ENCODE peak calls at places on chromosomes 11 and 22, in ten cellular contexts. One of them, this sample, is unnamed. For H3K27me3, the result is how much of the 10 kb centered on the place peaks cover.

GRCh38 chr11:63560506-63561179 is 2.5 kb downstream of the PLAAT2 start:
- DNase-seq in GM23338: no peak
- DNase-seq in fibroblast of lung: no peak
- DNase-seq in IMR-90: no peak
- DNase-seq in H1: no peak
- DNase-seq in mesenchymal stem cell: no peak
- DNase-seq in GM23248: no peak
- DNase-seq in neural progenitor cell: no peak
- DNase-seq in H9: peak
- DNase-seq in endothelial cell of umbilical vein: no peak
- DNase-seq in this sample: no peak

GRCh38 chr11:73139476-73140198 is 2.5 kb downstream of the FCHSD2 start:
- DNase-seq in GM23248: peak
- DNase-seq in IMR-90: peak
- DNase-seq in H1: no peak
- DNase-seq in fibroblast of lung: peak
- DNase-seq in GM23338: no peak
- DNase-seq in endothelial cell of umbilical vein: peak
- DNase-seq in neural progenitor cell: no peak
- DNase-seq in mesenchymal stem cell: peak
- DNase-seq in H9: no peak
- DNase-seq in this sample: no peak

GRCh38 chr11:75733346-75734107 is 15.9 kb downstream of the MOGAT2 start:
- DNase-seq in H9: no peak
- DNase-seq in GM23248: peak
- DNase-seq in mesenchymal stem cell: no peak
- DNase-seq in neural progenitor cell: peak
- DNase-seq in endothelial cell of umbilical vein: no peak
- DNase-seq in GM23338: no peak
- DNase-seq in IMR-90: no peak
- DNase-seq in H1: no peak
- DNase-seq in fibroblast of lung: no peak
- DNase-seq in this sample: no peak

GRCh38 chr11:125271436-125272064 is 107.0 kb downstream of the PKNOX2 start:
- DNase-seq in neural progenitor cell: no peak
- DNase-seq in mesenchymal stem cell: no peak
- DNase-seq in fibroblast of lung: no peak
- DNase-seq in H1: no peak
- DNase-seq in GM23248: peak
- DNase-seq in GM23338: no peak
- DNase-seq in endothelial cell of umbilical vein: no peak
- DNase-seq in H9: no peak
- DNase-seq in IMR-90: no peak
- DNase-seq in this sample: no peak

GRCh38 chr11:7570938-7571337 is 57.1 kb downstream of the PPFIBP2 start:
- DNase-seq in mesenchymal stem cell: no peak
- DNase-seq in GM23338: peak
- DNase-seq in H1: no peak
- DNase-seq in endothelial cell of umbilical vein: no peak
- DNase-seq in neural progenitor cell: no peak
- DNase-seq in fibroblast of lung: no peak
- DNase-seq in GM23248: no peak
- DNase-seq in IMR-90: no peak
- DNase-seq in H9: peak
- DNase-seq in this sample: no peak

GRCh38 chr11:62264004-62264403 is 6.0 kb upstream of the SCGB2A2 start:
- DNase-seq in neural progenitor cell: no peak
- DNase-seq in mesenchymal stem cell: no peak
- DNase-seq in endothelial cell of umbilical vein: peak
- DNase-seq in H9: no peak
- DNase-seq in H1: no peak
- DNase-seq in fibroblast of lung: no peak
- DNase-seq in IMR-90: peak
- DNase-seq in GM23248: peak
- DNase-seq in GM23338: no peak
- DNase-seq in this sample: no peak

GRCh38 chr22:20395181-20395896 is 1.4 kb downstream of the ZNF74 start:
- DNase-seq in neural progenitor cell: no peak
- DNase-seq in H9: no peak
- DNase-seq in GM23338: no peak
- DNase-seq in endothelial cell of umbilical vein: no peak
- DNase-seq in GM23248: no peak
- DNase-seq in IMR-90: no peak
- DNase-seq in H1: no peak
- DNase-seq in fibroblast of lung: no peak
- DNase-seq in mesenchymal stem cell: no peak
- DNase-seq in this sample: no peak

GRCh38 chr22:37162221-37163095 is 12.7 kb upstream of the IL2RB start:
- DNase-seq in fibroblast of lung: no peak
- DNase-seq in GM23338: no peak
- DNase-seq in neural progenitor cell: no peak
- DNase-seq in mesenchymal stem cell: peak
- DNase-seq in endothelial cell of umbilical vein: no peak
- DNase-seq in IMR-90: no peak
- DNase-seq in H9: no peak
- DNase-seq in H1: no peak
- DNase-seq in GM23248: no peak
- DNase-seq in this sample: peak

GRCh38 chr11:46916669-46917108 is 1.7 kb downstream of the LRP4 start:
- DNase-seq in H1: no peak
- DNase-seq in GM23338: peak
- DNase-seq in mesenchymal stem cell: peak
- DNase-seq in neural progenitor cell: peak
- DNase-seq in fibroblast of lung: peak
- DNase-seq in GM23248: peak
- DNase-seq in IMR-90: peak
- DNase-seq in endothelial cell of umbilical vein: peak
- DNase-seq in H9: peak
- DNase-seq in this sample: no peak

GRCh38 chr11:95074806-95075563 is 8.3 kb downstream of the SRSF8 start:
- DNase-seq in GM23338: no peak
- DNase-seq in IMR-90: no peak
- DNase-seq in neural progenitor cell: no peak
- DNase-seq in GM23248: no peak
- DNase-seq in H9: no peak
- DNase-seq in H1: no peak
- DNase-seq in fibroblast of lung: peak
- DNase-seq in mesenchymal stem cell: no peak
- DNase-seq in endothelial cell of umbilical vein: peak
- DNase-seq in this sample: no peak

GRCh38 chr11:62505112-62505783 is 41.4 kb downstream of the AHNAK start:
- DNase-seq in GM23338: peak
- DNase-seq in H1: no peak
- DNase-seq in mesenchymal stem cell: no peak
- DNase-seq in endothelial cell of umbilical vein: no peak
- DNase-seq in IMR-90: no peak
- DNase-seq in neural progenitor cell: peak
- DNase-seq in fibroblast of lung: no peak
- DNase-seq in GM23248: peak
- DNase-seq in H9: peak
- DNase-seq in this sample: no peak

GRCh38 chr22:32650553-32651345 is 150.8 kb upstream of the TIMP3 start:
- DNase-seq in mesenchymal stem cell: peak
- DNase-seq in neural progenitor cell: no peak
- DNase-seq in GM23248: peak
- DNase-seq in GM23338: no peak
- DNase-seq in H9: no peak
- DNase-seq in endothelial cell of umbilical vein: no peak
- DNase-seq in fibroblast of lung: peak
- DNase-seq in H1: no peak
- DNase-seq in IMR-90: peak
- DNase-seq in this sample: no peak

GRCh38 chr22:22371031-22371541 is 126.5 kb downstream of the VPREB1 start:
- DNase-seq in H1: no peak
- DNase-seq in GM23338: peak
- DNase-seq in H9: no peak
- DNase-seq in neural progenitor cell: no peak
- DNase-seq in endothelial cell of umbilical vein: no peak
- DNase-seq in mesenchymal stem cell: no peak
- DNase-seq in fibroblast of lung: no peak
- DNase-seq in GM23248: peak
- DNase-seq in IMR-90: no peak
- DNase-seq in this sample: no peak

GRCh38 chr22:39325392-39325932 is 6.0 kb upstream of the RPL3 start:
- DNase-seq in neural progenitor cell: no peak
- DNase-seq in IMR-90: no peak
- DNase-seq in GM23338: no peak
- DNase-seq in GM23248: peak
- DNase-seq in endothelial cell of umbilical vein: no peak
- DNase-seq in H1: no peak
- DNase-seq in mesenchymal stem cell: peak
- DNase-seq in H9: no peak
- DNase-seq in fibroblast of lung: peak
- DNase-seq in this sample: no peak

GRCh38 chr11:108825381-108825780 is 160.5 kb downstream of the DDX10 start:
- DNase-seq in GM23338: no peak
- DNase-seq in H9: no peak
- DNase-seq in H1: no peak
- DNase-seq in fibroblast of lung: no peak
- DNase-seq in IMR-90: peak
- DNase-seq in endothelial cell of umbilical vein: peak
- DNase-seq in GM23248: no peak
- DNase-seq in neural progenitor cell: no peak
- DNase-seq in mesenchymal stem cell: no peak
- DNase-seq in this sample: no peak

GRCh38 chr11:34394771-34395300 is 37.0 kb upstream of the ABTB2 start:
- DNase-seq in mesenchymal stem cell: no peak
- DNase-seq in H1: no peak
- DNase-seq in endothelial cell of umbilical vein: no peak
- DNase-seq in H9: no peak
- DNase-seq in neural progenitor cell: no peak
- DNase-seq in IMR-90: no peak
- DNase-seq in fibroblast of lung: no peak
- DNase-seq in GM23338: no peak
- DNase-seq in GM23248: no peak
- DNase-seq in this sample: no peak

GRCh38 chr11:2535673-2536439 is 91.0 kb downstream of the KCNQ1 start:
- DNase-seq in IMR-90: no peak
- DNase-seq in endothelial cell of umbilical vein: no peak
- DNase-seq in GM23248: no peak
- DNase-seq in GM23338: no peak
- DNase-seq in mesenchymal stem cell: no peak
- DNase-seq in H9: no peak
- DNase-seq in fibroblast of lung: no peak
- DNase-seq in H1: no peak
- DNase-seq in neural progenitor cell: no peak
- DNase-seq in this sample: no peak

GRCh38 chr11:63917685-63918523 is 940 bp upstream of the RCOR2 start:
- DNase-seq in neural progenitor cell: peak
- DNase-seq in fibroblast of lung: peak
- DNase-seq in endothelial cell of umbilical vein: no peak
- DNase-seq in H9: peak
- DNase-seq in GM23248: peak
- DNase-seq in IMR-90: no peak
- DNase-seq in H1: no peak
- DNase-seq in GM23338: peak
- DNase-seq in mesenchymal stem cell: peak
- DNase-seq in this sample: peak

GRCh38 chr11:112724194-112724790 is 236.9 kb upstream of the NCAM1 start:
- DNase-seq in GM23338: no peak
- DNase-seq in mesenchymal stem cell: no peak
- DNase-seq in IMR-90: no peak
- DNase-seq in GM23248: no peak
- DNase-seq in neural progenitor cell: no peak
- DNase-seq in fibroblast of lung: no peak
- DNase-seq in H1: no peak
- DNase-seq in endothelial cell of umbilical vein: no peak
- DNase-seq in H9: no peak
- DNase-seq in this sample: no peak

GRCh38 chr11:68038226-68038717 is 553 bp upstream of the TCIRG1 start:
- DNase-seq in H1: no peak
- DNase-seq in fibroblast of lung: no peak
- DNase-seq in endothelial cell of umbilical vein: peak
- DNase-seq in neural progenitor cell: no peak
- DNase-seq in GM23248: no peak
- DNase-seq in GM23338: no peak
- DNase-seq in IMR-90: no peak
- DNase-seq in mesenchymal stem cell: peak
- DNase-seq in H9: no peak
- DNase-seq in this sample: peak
- H2AFZ ChIP-seq in H1: no peak
- H2AFZ ChIP-seq in fibroblast of lung: peak
- H2AFZ ChIP-seq in endothelial cell of umbilical vein: no peak
- H2AFZ ChIP-seq in neural progenitor cell: peak
- H2AFZ ChIP-seq in GM23248: peak
- H2AFZ ChIP-seq in GM23338: peak
- H2AFZ ChIP-seq in IMR-90: peak
- H2AFZ ChIP-seq in mesenchymal stem cell: no peak
- H2AFZ ChIP-seq in H9: no peak
- H2AFZ ChIP-seq in this sample: peak

DNA sequence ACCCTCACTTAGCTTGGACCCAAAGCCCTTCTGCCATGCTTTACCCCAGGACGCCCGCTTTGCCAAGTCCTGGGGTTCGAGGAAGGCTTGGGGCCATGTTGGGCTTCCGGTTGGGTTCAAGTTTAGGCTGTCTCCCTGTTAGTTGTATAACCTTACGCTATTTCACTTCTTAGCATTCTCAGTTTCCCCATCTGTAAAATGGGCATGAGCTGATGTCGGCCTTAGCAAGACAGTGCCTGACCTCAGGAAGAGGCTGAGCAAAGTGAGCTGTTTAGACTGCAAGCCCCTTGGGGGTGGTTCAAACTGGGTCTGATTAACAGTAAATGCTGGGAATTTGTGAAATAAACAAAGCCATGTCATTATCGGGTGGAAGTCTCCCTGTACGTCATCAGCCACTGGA is 3.2 kb upstream of the FGF4 start:
- DNase-seq in GM23338: no peak
- DNase-seq in neural progenitor cell: no peak
- DNase-seq in endothelial cell of umbilical vein: no peak
- DNase-seq in H1: no peak
- DNase-seq in GM23248: no peak
- DNase-seq in mesenchymal stem cell: no peak
- DNase-seq in fibroblast of lung: no peak
- DNase-seq in H9: no peak
- DNase-seq in IMR-90: no peak
- DNase-seq in this sample: no peak
- H3K27me3 ChIP-seq in GM23338: under half
- H3K27me3 ChIP-seq in neural progenitor cell: under half
- H3K27me3 ChIP-seq in endothelial cell of umbilical vein: under half
- H3K27me3 ChIP-seq in H1: under half
- H3K27me3 ChIP-seq in GM23248: under half
- H3K27me3 ChIP-seq in mesenchymal stem cell: half or more
- H3K27me3 ChIP-seq in fibroblast of lung: under half
- H3K27me3 ChIP-seq in H9: under half
- H3K27me3 ChIP-seq in IMR-90: half or more
- H3K27me3 ChIP-seq in this sample: half or more

GRCh38 chr11:130908770-130909625 is 7.3 kb downstream of the SNX19 start:
- DNase-seq in H9: no peak
- DNase-seq in neural progenitor cell: no peak
- DNase-seq in GM23248: peak
- DNase-seq in GM23338: no peak
- DNase-seq in fibroblast of lung: peak
- DNase-seq in mesenchymal stem cell: peak
- DNase-seq in H1: no peak
- DNase-seq in IMR-90: peak
- DNase-seq in endothelial cell of umbilical vein: peak
- DNase-seq in this sample: no peak
- H3K27ac ChIP-seq in H9: no peak
- H3K27ac ChIP-seq in neural progenitor cell: no peak
- H3K27ac ChIP-seq in GM23248: peak
- H3K27ac ChIP-seq in GM23338: no peak
- H3K27ac ChIP-seq in fibroblast of lung: peak
- H3K27ac ChIP-seq in mesenchymal stem cell: peak
- H3K27ac ChIP-seq in H1: no peak
- H3K27ac ChIP-seq in IMR-90: peak
- H3K27ac ChIP-seq in endothelial cell of umbilical vein: peak
- H3K27ac ChIP-seq in this sample: no peak

GRCh38 chr11:117818036-117818858 is 6.3 kb downstream of the FXYD2 start:
- DNase-seq in GM23338: no peak
- DNase-seq in fibroblast of lung: peak
- DNase-seq in IMR-90: peak
- DNase-seq in H1: no peak
- DNase-seq in neural progenitor cell: no peak
- DNase-seq in GM23248: no peak
- DNase-seq in H9: no peak
- DNase-seq in endothelial cell of umbilical vein: peak
- DNase-seq in mesenchymal stem cell: peak
- DNase-seq in this sample: no peak
- H2AFZ ChIP-seq in GM23338: no peak
- H2AFZ ChIP-seq in fibroblast of lung: no peak
- H2AFZ ChIP-seq in IMR-90: peak
- H2AFZ ChIP-seq in H1: peak
- H2AFZ ChIP-seq in neural progenitor cell: no peak
- H2AFZ ChIP-seq in GM23248: no peak
- H2AFZ ChIP-seq in H9: no peak
- H2AFZ ChIP-seq in endothelial cell of umbilical vein: peak
- H2AFZ ChIP-seq in mesenchymal stem cell: no peak
- H2AFZ ChIP-seq in this sample: peak